ENCODE peak calls at places on chromosomes 1 and 21, in seven cellular contexts. D, T, B, K, Y, Q and R are unnamed samples.

GRCh38 chr1:95548211-95548610 is 314.2 kb downstream of the RWDD3 start:
- DNase-seq in Q (no peak), T (no peak), Y (no peak), K (no peak), B (no peak), D (no peak), R (no peak)

GRCh38 chr1:40258445-40258769 is 371 bp downstream of the ZMPSTE24 start:
- DNase-seq in B (no peak), Q (peak; percentile 3), Y (peak; percentile 23), K (no peak), D (no peak), T (no peak), R (no peak)

GRCh38 chr1:11869650-11870207 is 11.0 kb upstream of the NPPB start:
- DNase-seq in Y (no peak), T (no peak), B (no peak), Q (no peak), K (no peak), D (no peak), R (no peak)

GRCh38 chr1:223319913-223320600 is 43.9 kb downstream of the SUSD4 start:
- DNase-seq in Y (no peak), Q (no peak), D (no peak), B (no peak), T (no peak), K (no peak), R (no peak)

GRCh38 chr1:17419626-17420328 is 19.7 kb downstream of the RCC2 start:
- DNase-seq in D (peak; percentile 88), B (peak; percentile 36), T (peak; percentile 84), Q (no peak), Y (peak; percentile 36), K (peak; percentile 95), R (peak; percentile 93)

GRCh38 chr1:167095368-167095767 is 1.5 kb downstream of the STYXL2 start:
- DNase-seq in K (no peak), T (no peak), D (no peak), B (no peak), Q (no peak), Y (peak; percentile 61), R (peak; percentile 10)

GRCh38 chr1:200888349-200888838 is 6.3 kb upstream of the INAVA start:
- DNase-seq in K (no peak), B (no peak), Q (peak; percentile 67), Y (no peak), T (no peak), D (no peak), R (no peak)

GRCh38 chr1:52825868-52826267 is 16.7 kb upstream of the ZYG11A start:
- DNase-seq in D (no peak), B (no peak), Q (no peak), T (no peak), Y (peak; percentile 34), K (no peak), R (no peak)

GRCh38 chr1:2257245-2257627 is 29.1 kb downstream of the SKI start:
- DNase-seq in D (no peak), K (no peak), T (no peak), B (no peak), Y (no peak), Q (no peak), R (no peak)

GRCh38 chr1:86447198-86447790 is 21.4 kb upstream of the CLCA1 start:
- DNase-seq in K (no peak), Y (no peak), T (no peak), B (no peak), D (no peak), Q (no peak), R (no peak)

GRCh38 chr1:212162635-212163034 is 122.6 kb upstream of the PPP2R5A start:
- DNase-seq in Y (peak; percentile 80), B (no peak), K (no peak), T (no peak), D (no peak), Q (no peak), R (no peak)

GRCh38 chr1:211378844-211379243 is 52.2 kb downstream of the TRAF5 start:
- DNase-seq in D (no peak), T (no peak), Q (no peak), K (no peak), Y (peak; percentile 80), B (no peak), R (no peak)

GRCh38 chr1:151007853-151008243 is 401 bp upstream of the PRUNE1 start:
- DNase-seq in T (no peak), D (no peak), Q (no peak), K (no peak), Y (no peak), B (no peak), R (no peak)

GRCh38 chr1:47231314-47232186 is 475 bp downstream of the TAL1 start:
- DNase-seq in Y (peak; percentile 33), D (no peak), K (peak; percentile 58), B (peak; percentile 17), Q (no peak), T (peak; percentile 82), R (peak; percentile 72)

GRCh38 chr1:47703981-47704596 is 266.2 kb downstream of the FOXD2 start:
- DNase-seq in D (no peak), Y (peak; percentile 30), T (no peak), K (no peak), Q (no peak), B (peak; percentile 28), R (no peak)

GRCh38 chr1:9181990-9182783 is 52.4 kb upstream of the H6PD start:
- DNase-seq in T (no peak), Y (no peak), K (peak; percentile 73), D (peak; percentile 56), Q (peak; percentile 53), B (peak; percentile 50), R (peak; percentile 86)

GRCh38 chr1:16017461-16018303 is at the start of gene HSPB7:
- DNase-seq in D (peak; percentile 71), Y (peak; percentile 52), Q (no peak), B (no peak), T (peak; percentile 78), K (no peak), R (peak; percentile 76)

GRCh38 chr1:74652711-74653131 is 20.9 kb downstream of the ERICH3 start:
- DNase-seq in T (no peak), Q (no peak), B (no peak), D (no peak), K (no peak), Y (peak; percentile 79), R (no peak)

GRCh38 chr1:236122176-236122575 is 20.2 kb upstream of the GPR137B start:
- DNase-seq in T (no peak), B (no peak), Y (no peak), K (no peak), D (no peak), Q (no peak), R (no peak)

GRCh38 chr1:184535191-184535970 is 148.6 kb downstream of the C1orf21 start:
- DNase-seq in T (no peak), Q (no peak), Y (peak; percentile 51), K (no peak), D (no peak), B (no peak), R (no peak)

GRCh38 chr21:33300701-33301631 is 23.8 kb upstream of the IFNAR1 start:
- DNase-seq in K (peak; percentile 27), Y (no peak), B (no peak), T (peak; percentile 28), Q (no peak), D (no peak), R (peak; percentile 52)

GRCh38 chr1:180515857-180516388 is 13.5 kb upstream of the ACBD6 start:
- DNase-seq in B (peak; percentile 84), K (peak; percentile 63), T (peak; percentile 82), D (peak; percentile 66), Q (peak; percentile 76), Y (peak; percentile 84), R (peak; percentile 83)

GRCh38 chr21:38875694-38876492 is 70.2 kb downstream of the ETS2 start:
- DNase-seq in T (no peak), B (no peak), Y (peak; percentile 57), K (no peak), D (no peak), Q (no peak), R (no peak)

GRCh38 chr1:94050263-94050662 is 70.7 kb downstream of the ABCA4 start:
- DNase-seq in B (no peak), T (no peak), Q (no peak), Y (peak; percentile 63), D (no peak), K (no peak), R (no peak)

GRCh38 chr1:1895456-1896333 is 4.8 kb upstream of the GNB1 start:
- DNase-seq in Y (no peak), Q (no peak), T (no peak), D (no peak), B (no peak), K (no peak), R (no peak)

DNA sequence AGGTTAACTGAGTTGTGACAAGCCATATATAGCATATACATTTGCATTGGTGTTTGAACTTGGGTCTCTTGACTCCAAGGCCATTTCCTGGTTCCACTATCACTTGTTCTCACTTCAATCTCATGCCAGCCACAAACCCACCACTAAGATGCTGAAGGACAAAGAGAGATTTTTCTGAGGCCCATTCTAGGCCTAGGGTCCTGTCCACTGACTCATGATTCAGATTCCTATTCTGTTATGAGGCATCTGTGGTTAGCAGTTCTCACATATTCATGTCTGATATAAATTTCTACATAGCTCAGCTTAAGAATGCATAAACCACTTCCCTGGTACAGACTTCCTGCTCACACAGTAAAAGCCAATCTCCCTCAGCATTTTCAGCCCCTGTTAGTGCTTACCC is 326.1 kb upstream of the BEND5 start:
- DNase-seq in Y (no peak), K (no peak), T (no peak), Q (no peak), D (no peak), B (no peak), R (no peak)
- TF ChIP-seq USF2 in Y (no peak), K (no peak), T (no peak), Q (no peak), D (no peak), B (no peak), R (no peak)

GRCh38 chr1:83083589-83084224 is 915.2 kb downstream of the TTLL7 start:
- DNase-seq in T (no peak), K (no peak), B (no peak), D (no peak), Q (no peak), Y (no peak), R (no peak)
- TF ChIP-seq USF2 in T (no peak), K (no peak), B (no peak), D (no peak), Q (no peak), Y (no peak), R (no peak)

GRCh38 chr1:64623750-64624445 is 121.0 kb upstream of the RAVER2 start:
- DNase-seq in K (no peak), Y (peak; percentile 41), D (no peak), T (no peak), B (peak; percentile 8), Q (no peak), R (peak; percentile 32)

GRCh38 chr1:64624859-64625258 is 120.0 kb upstream of the RAVER2 start:
- DNase-seq in Y (peak; percentile 1), T (no peak), Q (no peak), K (no peak), D (no peak), B (no peak), R (peak; percentile 28)

DNA sequence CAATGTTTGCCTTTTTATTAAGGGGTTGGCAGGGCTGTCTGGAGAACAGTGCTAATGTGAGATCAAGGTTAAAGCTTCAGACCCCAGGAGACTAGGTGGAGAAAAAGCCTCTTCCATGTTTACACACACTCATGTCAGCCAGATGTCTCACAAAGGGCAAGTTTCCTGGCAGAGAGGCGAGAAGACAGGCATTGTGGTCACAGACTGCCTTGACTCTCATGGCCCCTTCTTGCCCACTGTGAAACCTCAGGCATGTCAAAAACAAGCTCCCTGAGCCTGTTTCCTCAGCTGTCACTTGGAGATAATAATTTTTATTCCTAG is 120.5 kb upstream of the RAVER2 start:
- DNase-seq in Q (no peak), K (no peak), T (no peak), B (no peak), Y (peak; percentile 57), D (no peak), R (peak; percentile 16)
- TF ChIP-seq USF2 in Q (no peak), K (no peak), T (no peak), B (no peak), Y (no peak), D (no peak), R (no peak)

GRCh38 chr1:160401487-160401805 is 1.1 kb downstream of the VANGL2 start:
- DNase-seq in D (no peak), Y (no peak), B (no peak), Q (no peak), T (no peak), K (no peak), R (no peak)
- TF ChIP-seq USF2 in D (no peak), Y (no peak), B (no peak), Q (no peak), T (no peak), K (no peak), R (no peak)